ENCODE peak calls at places on chromosomes 11 and 22, in six cellular contexts. M is stimulated activated CD8-positive, alpha-beta memory T cell treated with anti-CD3 and anti-CD28 coated beads, Interleukin-4, amount 100 ng/mL, for 4 hours; E is AG09319; T is natural killer cell treated with Interleukin-12 subunit alpha and Interleukin-12 subunit beta and Interleukin-15 and Interleukin-18, amount 100 ng/mL, for 72 hours; N is endothelial cell; A is foreskin fibroblast. Z is an unnamed sample.

GRCh38 chr11:8267831-8268529 is 4.3 kb upstream of the LMO1 start:
- DNase-seq in M (no peak), E (no peak), T (no peak), A (no peak), N (no peak), Z (no peak)

GRCh38 chr22:20324139-20324516 is 4.3 kb upstream of the DGCR6L start:
- DNase-seq in N (no peak), E (no peak), M (no peak), A (no peak), T (no peak), Z (no peak)

GRCh38 chr22:30732426-30732825 is 37.8 kb downstream of the OSBP2 start:
- DNase-seq in E (no peak), M (no peak), A (no peak), N (no peak), T (no peak), Z (no peak)

GRCh38 chr11:77181799-77182541 is 53.9 kb downstream of the MYO7A start:
- DNase-seq in M (no peak), A (no peak), N (no peak), E (no peak), T (no peak), Z (no peak)

GRCh38 chr11:110474578-110474977 is 44.8 kb downstream of the FDX1 start:
- DNase-seq in T (no peak), N (no peak), A (no peak), M (no peak), E (no peak), Z (no peak)

GRCh38 chr11:65315204-65315865 is 669 bp downstream of the CDC42EP2 start:
- DNase-seq in M (peak; percentile 61), A (peak; percentile 66), E (peak; percentile 52), T (peak; percentile 81), N (peak; percentile 98), Z (peak; percentile 40)

GRCh38 chr22:32761251-32761903 is 40.1 kb upstream of the TIMP3 start:
- DNase-seq in N (no peak), T (no peak), E (no peak), M (no peak), A (peak; percentile 37), Z (no peak)

GRCh38 chr11:116808262-116809175 is 14.6 kb downstream of the APOA4 start:
- DNase-seq in A (peak; percentile 57), M (no peak), E (no peak), N (no peak), T (no peak), Z (no peak)

GRCh38 chr22:37440875-37441274 is 13.6 kb upstream of the ELFN2 start:
- DNase-seq in M (no peak), A (no peak), T (no peak), E (no peak), N (no peak), Z (no peak)

GRCh38 chr11:55806248-55806647 is 4.9 kb upstream of the OR5L1 start:
- DNase-seq in T (no peak), E (no peak), N (no peak), M (no peak), A (no peak), Z (no peak)

GRCh38 chr11:76217653-76218160 is 11.4 kb upstream of the WNT11 start:
- DNase-seq in A (no peak), T (no peak), N (no peak), M (no peak), E (no peak), Z (no peak)

GRCh38 chr22:19197997-19198865 is 19.7 kb upstream of the SLC25A1 start:
- DNase-seq in M (no peak), E (no peak), T (no peak), N (no peak), A (no peak), Z (no peak)

GRCh38 chr22:17063372-17064106 is 21.3 kb upstream of the IL17RA start:
- DNase-seq in E (no peak), M (no peak), A (no peak), T (no peak), N (no peak), Z (peak; percentile 69)

GRCh38 chr11:76791861-76792260 is 8.7 kb downstream of the TSKU start:
- DNase-seq in E (no peak), T (peak; percentile 49), N (no peak), M (no peak), A (peak; percentile 65), Z (no peak)

GRCh38 chr11:129425214-129425613 is 49.6 kb downstream of the BARX2 start:
- DNase-seq in E (no peak), A (no peak), T (no peak), N (no peak), M (no peak), Z (no peak)

GRCh38 chr22:47210686-47211085 is 448.2 kb downstream of the TBC1D22A start:
- DNase-seq in M (no peak), T (no peak), A (no peak), E (no peak), N (no peak), Z (no peak)